ENCODE peak calls at places on chromosomes 4 and X, in eight cellular contexts. K is activated CD4-positive, alpha-beta T cell treated with anti-CD3 and anti-CD28 coated beads, Interleukin-2, amount 10 ng/mL, durations not matched to agents 7 days and 5 days; Z is SK-MEL-5; R is astrocyte of the hippocampus; D is astrocyte of the spinal cord; B is GM06990; W is bronchial epithelial cell; I is stimulated activated naive B cell treated with anti-CD40 and anti-IgM and Interleukin-4, amounts not matched to agents 10 μg/mL and 1 μg/mL and 100 μg/mL, for 72 hours. M is an unnamed sample.
A peak's percentile ranks its signal among the peaks of the same experiment; 100 is the strongest.

GRCh38 chrX:69616520-69617203 is 749 bp downstream of the EDA start:
- DNase-seq in D (no peak), K (no peak), W (no peak), I (no peak), B (peak; percentile 1), Z (no peak), R (peak; percentile 2), M (peak; percentile 31)

GRCh38 chr4:76949293-76950051 is at the start of gene SEPTIN11:
- DNase-seq in I (peak; percentile 85), W (peak; percentile 68), B (peak; percentile 94), D (peak; percentile 97), K (peak; percentile 69), Z (peak; percentile 90), R (peak; percentile 98), M (peak; percentile 92)

GRCh38 chr4:2071912-2072867 is 13.1 kb downstream of the NAT8L start:
- DNase-seq in K (no peak), B (no peak), R (no peak), D (no peak), W (no peak), Z (no peak), I (no peak), M (no peak)

GRCh38 chrX:66914082-66914481 is 275.2 kb upstream of the EDA2R start:
- DNase-seq in B (no peak), W (peak; percentile 26), R (no peak), I (no peak), Z (peak; percentile 24), K (no peak), D (no peak), M (no peak)

GRCh38 chr4:38687571-38688011 is 23.6 kb downstream of the KLF3 start:
- DNase-seq in B (no peak), I (no peak), W (peak; percentile 80), R (no peak), Z (no peak), K (no peak), D (no peak), M (no peak)

GRCh38 chrX:54640721-54641120 is 110.7 kb downstream of the GNL3L start:
- DNase-seq in Z (no peak), B (no peak), K (no peak), R (no peak), D (peak; percentile 35), W (peak; percentile 14), I (no peak), M (peak; percentile 60)

GRCh38 chrX:130176354-130176776 is 4.6 kb downstream of the RAB33A start:
- DNase-seq in Z (no peak), R (no peak), K (no peak), W (peak; percentile 15), I (peak; percentile 58), D (no peak), B (peak; percentile 54), M (no peak)

GRCh38 chrX:96433409-96434122 is 251.1 kb upstream of the DIAPH2 start:
- DNase-seq in D (no peak), R (no peak), B (no peak), Z (no peak), I (no peak), W (peak; percentile 2), K (no peak), M (no peak)

GRCh38 chr4:25441519-25442117 is 64.6 kb downstream of the ANAPC4 start:
- DNase-seq in D (peak; percentile 61), I (no peak), R (peak; percentile 85), B (no peak), Z (peak; percentile 83), K (peak; percentile 6), W (peak; percentile 57), M (peak; percentile 61)

GRCh38 chrX:23803931-23804381 is 21.0 kb downstream of the SAT1 start:
- DNase-seq in B (no peak), D (peak; percentile 71), Z (peak; percentile 85), R (peak; percentile 80), W (peak; percentile 95), I (no peak), K (no peak), M (peak; percentile 51)

GRCh38 chr4:54227261-54228063 is 1.6 kb upstream of the PDGFRA start:
- DNase-seq in Z (peak; percentile 58), R (peak; percentile 83), D (peak; percentile 84), I (no peak), B (peak; percentile 44), K (no peak), W (peak; percentile 27), M (no peak)

GRCh38 chr4:2361366-2362285 is 56.8 kb downstream of the ZFYVE28 start:
- DNase-seq in W (no peak), Z (no peak), K (no peak), I (no peak), D (no peak), R (no peak), B (no peak), M (no peak)

GRCh38 chr4:182223708-182224107 is 19.5 kb upstream of the TENM3 start:
- DNase-seq in B (no peak), I (no peak), K (no peak), D (no peak), W (no peak), R (no peak), Z (no peak), M (no peak)

GRCh38 chrX:154696328-154697045 is 43.1 kb upstream of the CTAG2 start:
- DNase-seq in K (no peak), I (no peak), B (no peak), Z (no peak), W (peak; percentile 64), R (peak; percentile 54), D (peak; percentile 61), M (no peak)

GRCh38 chrX:40945366-40945713 is 139.9 kb upstream of the USP9X start:
- DNase-seq in K (no peak), W (peak; percentile 78), D (peak; percentile 81), Z (peak; percentile 27), I (no peak), R (peak; percentile 72), B (no peak), M (peak; percentile 49)

GRCh38 chr4:177250056-177250696 is 59.5 kb upstream of the NEIL3 start:
- DNase-seq in R (peak; percentile 87), K (peak; percentile 72), W (peak; percentile 47), D (peak; percentile 65), Z (peak; percentile 80), B (peak; percentile 32), I (peak; percentile 15), M (peak; percentile 60)

GRCh38 chr4:7936963-7937362 is 2.7 kb downstream of the AFAP1 start:
- DNase-seq in Z (no peak), K (no peak), B (no peak), I (no peak), D (no peak), W (no peak), R (no peak), M (no peak)

GRCh38 chrX:48030237-48030636 is 23.4 kb downstream of the SPACA5 start:
- DNase-seq in K (no peak), D (no peak), I (no peak), B (no peak), Z (no peak), W (no peak), R (no peak), M (no peak)

GRCh38 chr4:98688416-98689290 is 30.2 kb upstream of the TSPAN5 start:
- DNase-seq in R (peak; percentile 54), D (peak; percentile 59), B (no peak), K (no peak), I (no peak), Z (no peak), W (peak; percentile 39), M (no peak)

GRCh38 chr4:165765053-165765452 is 108.0 kb upstream of the TLL1 start:
- DNase-seq in Z (no peak), D (no peak), W (peak; percentile 92), B (no peak), I (no peak), R (peak; percentile 16), K (no peak), M (no peak)

GRCh38 chr4:176664964-176665363 is 127.8 kb downstream of the VEGFC start:
- DNase-seq in R (no peak), I (no peak), K (no peak), B (no peak), D (no peak), W (no peak), Z (no peak), M (no peak)

GRCh38 chr4:22607382-22607781 is 85.4 kb upstream of the GBA3 start:
- DNase-seq in I (peak; percentile 12), K (peak; percentile 55), R (peak; percentile 43), B (peak; percentile 28), Z (peak; percentile 87), D (peak; percentile 24), W (peak; percentile 43), M (peak; percentile 64)

GRCh38 chr4:154076921-154077320 is 288.0 kb upstream of the SFRP2 start:
- DNase-seq in B (no peak), K (no peak), I (no peak), W (no peak), D (peak; percentile 22), R (peak; percentile 26), Z (no peak), M (no peak)

GRCh38 chrX:40095588-40096394 is 2.0 kb downstream of the BCOR start:
- DNase-seq in K (peak; percentile 32), D (no peak), I (peak; percentile 21), B (no peak), Z (no peak), R (peak; percentile 66), W (no peak), M (no peak)

GRCh38 chrX:49754238-49754857 is 58.6 kb upstream of the PAGE1 start:
- DNase-seq in R (peak; percentile 42), I (peak; percentile 21), K (peak; percentile 59), B (no peak), Z (peak; percentile 80), W (peak; percentile 38), D (peak; percentile 17), M (no peak)

GRCh38 chr4:76305971-76306881 is at the start of gene STBD1:
- DNase-seq in R (peak; percentile 87), W (peak; percentile 47), D (peak; percentile 74), Z (peak; percentile 13), I (peak; percentile 6), B (no peak), K (peak; percentile 13), M (peak; percentile 95)

GRCh38 chr4:153448003-153448731 is 18.0 kb upstream of the TMEM131L start:
- DNase-seq in D (peak; percentile 36), W (peak; percentile 74), K (no peak), R (peak; percentile 36), Z (peak; percentile 65), B (no peak), I (no peak), M (no peak)

GRCh38 chrX:120213438-120214265 is 37.0 kb upstream of the ZBTB33 start:
- DNase-seq in Z (peak; percentile 77), I (peak; percentile 41), B (peak; percentile 23), D (peak; percentile 49), W (peak; percentile 37), R (peak; percentile 72), K (peak; percentile 64), M (no peak)